ENCODE peak calls at places on chromosomes 12 and 14, in six cellular contexts. A is activated T-cell treated with anti-CD3 and anti-CD28 coated beads, Interleukin-2, amount 50 U/mL, for 1 hour; X is astrocyte of the spinal cord; Z is AML-193; G is stimulated activated CD8-positive, alpha-beta memory T cell treated with anti-CD3 and anti-CD28 coated beads, Interleukin-7, amount 100 ng/mL, for 1 hour; N is AG09309. B is an unnamed sample.

GRCh38 chr14:105943973-105944602 is 417.7 kb downstream of the TMEM121 start:
- DNase-seq in A (no peak), X (no peak), Z (no peak), G (no peak), N (no peak), B (no peak)

GRCh38 chr12:6915023-6915788 is 826 bp downstream of the ENO2 start:
- DNase-seq in G (no peak), X (no peak), N (no peak), Z (no peak), A (no peak), B (no peak)

GRCh38 chr12:19744760-19745218 is 305.5 kb downstream of the AEBP2 start:
- DNase-seq in G (no peak), N (no peak), Z (no peak), X (peak; percentile 87), A (no peak), B (no peak)

GRCh38 chr12:47073951-47074350 is 5.5 kb upstream of the PCED1B start:
- DNase-seq in X (no peak), Z (no peak), A (no peak), G (no peak), N (no peak), B (no peak)

GRCh38 chr12:91958816-91959215 is 186.8 kb downstream of the BTG1 start:
- DNase-seq in A (no peak), G (no peak), X (peak; percentile 80), N (peak; percentile 25), Z (no peak), B (no peak)

GRCh38 chr12:86774841-86775386 is 518.7 kb upstream of the MGAT4C start:
- DNase-seq in Z (no peak), A (no peak), G (no peak), X (peak; percentile 16), N (no peak), B (no peak)

GRCh38 chr14:89388853-89389252 is 28.2 kb downstream of the FOXN3 start:
- DNase-seq in X (peak; percentile 35), N (no peak), A (no peak), G (no peak), Z (no peak), B (no peak)

GRCh38 chr12:22018860-22019259 is 27.2 kb upstream of the CMAS start:
- DNase-seq in X (peak; percentile 1), N (no peak), G (no peak), A (no peak), Z (peak; percentile 34), B (no peak)

GRCh38 chr14:91237219-91237618 is 7.3 kb downstream of the GPR68 start:
- DNase-seq in G (no peak), X (peak; percentile 88), Z (no peak), A (no peak), N (peak; percentile 95), B (no peak)

GRCh38 chr12:113063396-113064350 is 7.1 kb downstream of the DTX1 start:
- DNase-seq in Z (no peak), N (no peak), A (no peak), G (no peak), X (no peak), B (no peak)

GRCh38 chr12:13368971-13369370 is 172.4 kb downstream of the EMP1 start:
- DNase-seq in N (no peak), G (no peak), X (no peak), A (no peak), Z (no peak), B (no peak)

GRCh38 chr14:87483651-87484260 is 509.2 kb downstream of the GALC start:
- DNase-seq in X (peak; percentile 28), Z (no peak), G (no peak), N (no peak), A (no peak), B (no peak)

GRCh38 chr14:63996016-63996415 is 143.2 kb downstream of the SYNE2 start:
- DNase-seq in N (no peak), G (no peak), A (no peak), Z (no peak), X (no peak), B (no peak)

GRCh38 chr14:35365130-35366047 is 39.2 kb downstream of the NFKBIA start:
- DNase-seq in A (peak; percentile 35), N (no peak), Z (peak; percentile 50), G (peak; percentile 32), X (peak; percentile 82), B (peak; percentile 18)

GRCh38 chr12:92597118-92597517 is 105.7 kb upstream of the PLEKHG7 start:
- DNase-seq in N (no peak), X (no peak), G (no peak), Z (no peak), A (no peak), B (no peak)

GRCh38 chr12:130649646-130650045 is 66.5 kb downstream of the RIMBP2 start:
- DNase-seq in A (no peak), X (no peak), G (no peak), N (no peak), Z (no peak), B (no peak)

GRCh38 chr14:75182820-75183219 is 6.4 kb upstream of the TMED10 start:
- DNase-seq in A (no peak), X (peak; percentile 63), Z (peak; percentile 81), G (no peak), N (peak; percentile 71), B (no peak)

GRCh38 chr12:104011265-104011664 is 38.7 kb downstream of the GLT8D2 start:
- DNase-seq in N (peak; percentile 67), G (no peak), Z (no peak), X (peak; percentile 90), A (no peak), B (no peak)

GRCh38 chr12:26319511-26319910 is 124.1 kb downstream of the SSPN start:
- DNase-seq in G (no peak), N (no peak), Z (no peak), A (no peak), X (peak; percentile 93), B (no peak)

GRCh38 chr14:50835280-50835679 is 4.3 kb upstream of the NIN start:
- DNase-seq in G (no peak), Z (peak; percentile 19), A (no peak), X (no peak), N (no peak), B (no peak)

GRCh38 chr12:82688035-82688501 is 1.4 kb downstream of the TMTC2 start:
- DNase-seq in N (no peak), A (no peak), X (peak; percentile 20), Z (peak; percentile 13), G (no peak), B (no peak)

GRCh38 chr12:115149685-115150378 is 465.9 kb upstream of the TBX3 start:
- DNase-seq in A (no peak), Z (no peak), X (peak; percentile 86), G (no peak), N (peak; percentile 74), B (no peak)

GRCh38 chr14:94377866-94378470 is 10.4 kb downstream of the SERPINA1 start:
- DNase-seq in G (no peak), N (no peak), X (no peak), Z (no peak), A (no peak), B (no peak)

GRCh38 chr12:13339538-13339937 is 143.0 kb downstream of the EMP1 start:
- DNase-seq in A (no peak), N (no peak), Z (no peak), G (no peak), X (no peak), B (no peak)

GRCh38 chr12:59044791-59045190 is 124.5 kb upstream of the LRIG3 start:
- DNase-seq in N (no peak), X (no peak), A (no peak), G (no peak), Z (no peak), B (no peak)

GRCh38 chr12:92719674-92720073 is 16.9 kb downstream of the PLEKHG7 start:
- DNase-seq in A (no peak), G (no peak), Z (no peak), N (no peak), X (no peak), B (no peak)

GRCh38 chr12:48816148-48816854 is 2.0 kb upstream of the CACNB3 start:
- DNase-seq in Z (no peak), N (no peak), X (no peak), A (no peak), G (no peak), B (no peak)